ENCODE peak calls at places on chromosomes 4 and X, in ten cellular contexts. R is GM12878, C is stomach, H is tibial nerve, Z is heart left ventricle, P is uterus, G is right lobe of liver, X is upper lobe of left lung, Q is IMR-90, L is adrenal gland. U is an unnamed sample.
A peak's percentile ranks its signal among the peaks of the same experiment; 100 is the strongest.

GRCh38 chr4:58560736-58561135 is 1450.6 kb upstream of the IGFBP7 start:
- DNase-seq in P (no peak), G (no peak), C (no peak), R (no peak), X (no peak), Z (no peak), H (no peak), L (no peak), Q (no peak), U (no peak)

GRCh38 chrX:63508668-63509067 is 157.5 kb upstream of the SPIN4 start:
- DNase-seq in L (no peak), H (no peak), P (no peak), Q (no peak), R (no peak), C (no peak), Z (no peak), X (no peak), G (no peak), U (no peak)

GRCh38 chrX:44071847-44072545 is 98.8 kb upstream of the NDP start:
- DNase-seq in Q (peak; percentile 55), H (no peak), L (no peak), X (no peak), Z (no peak), G (no peak), P (no peak), C (no peak), R (no peak), U (no peak)

GRCh38 chr4:187283306-187283705 is 559.6 kb upstream of the FAT1 start:
- DNase-seq in L (no peak), H (no peak), X (no peak), C (no peak), G (no peak), R (no peak), Z (no peak), Q (peak; percentile 46), P (no peak), U (no peak)

GRCh38 chr4:159047478-159048165 is 55.3 kb upstream of the RAPGEF2 start:
- DNase-seq in P (no peak), X (no peak), H (no peak), R (no peak), C (no peak), L (peak; percentile 30), G (no peak), Q (peak; percentile 65), Z (no peak), U (no peak)

GRCh38 chr4:107721436-107722090 is 1.5 kb upstream of the PAPSS1 start:
- DNase-seq in R (no peak), C (no peak), H (no peak), Q (no peak), Z (no peak), G (no peak), L (no peak), X (peak; percentile 42), P (no peak), U (no peak)

GRCh38 chr4:110998308-110998707 is 375.4 kb upstream of the PITX2 start:
- DNase-seq in L (no peak), Q (no peak), H (no peak), G (no peak), X (no peak), C (no peak), Z (no peak), R (no peak), P (no peak), U (no peak)

GRCh38 chr4:158016511-158016910 is 156.3 kb downstream of the GASK1B start:
- DNase-seq in X (no peak), L (no peak), Q (peak; percentile 56), Z (no peak), R (no peak), G (no peak), P (no peak), C (no peak), H (no peak), U (no peak)

GRCh38 chrX:39854772-39855747 is 242.7 kb downstream of the BCOR start:
- DNase-seq in G (no peak), C (no peak), H (no peak), L (no peak), X (peak; percentile 35), Q (no peak), R (peak; percentile 82), P (no peak), Z (no peak), U (no peak)

GRCh38 chr4:6235901-6236625 is 33.6 kb upstream of the WFS1 start:
- DNase-seq in G (no peak), Z (no peak), R (no peak), L (no peak), H (no peak), X (peak; percentile 3), C (peak; percentile 15), Q (no peak), P (no peak), U (no peak)

GRCh38 chrX:39772057-39772832 is 325.5 kb downstream of the BCOR start:
- DNase-seq in X (peak; percentile 36), Z (no peak), Q (peak; percentile 55), G (peak; percentile 35), H (no peak), R (no peak), C (peak; percentile 30), P (no peak), L (peak; percentile 47), U (no peak)

GRCh38 chrX:131543774-131544173 is at the start of gene OR13H1:
- DNase-seq in C (no peak), Q (no peak), P (no peak), G (no peak), L (no peak), R (no peak), H (no peak), X (no peak), Z (no peak), U (no peak)

GRCh38 chrX:131544218-131544617 is 344 bp downstream of the OR13H1 start:
- DNase-seq in Z (no peak), X (no peak), L (no peak), R (no peak), Q (no peak), C (no peak), H (no peak), P (no peak), G (no peak), U (no peak)

DNA sequence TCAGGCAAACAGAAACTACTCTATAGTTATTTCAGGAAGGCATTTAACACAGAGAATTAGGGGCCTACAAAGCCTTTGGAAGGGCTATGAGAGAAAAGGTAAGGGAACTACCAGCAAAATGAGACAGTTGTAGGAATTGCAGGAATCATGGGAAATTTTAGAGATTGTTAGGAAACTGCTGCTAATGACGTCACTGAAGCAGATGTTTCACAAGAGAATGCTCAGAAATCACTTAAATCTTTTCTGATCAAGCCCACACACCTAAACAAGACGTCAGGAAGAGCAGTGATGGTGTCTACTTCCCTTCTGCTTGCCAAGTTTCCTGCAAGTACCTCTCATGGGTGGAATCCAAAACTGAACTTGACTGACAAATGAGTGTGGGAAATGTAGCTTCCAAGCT is 5.1 kb downstream of the OR13H1 start:
- DNase-seq in R (no peak), X (no peak), G (no peak), Z (no peak), H (no peak), P (no peak), Q (no peak), L (no peak), C (no peak), U (no peak)
- TF ChIP-seq CTCF in R (no peak), X (no peak), G (no peak), Z (no peak), H (no peak), P (no peak), Q (no peak), L (no peak), C (no peak), U (no peak)

DNA sequence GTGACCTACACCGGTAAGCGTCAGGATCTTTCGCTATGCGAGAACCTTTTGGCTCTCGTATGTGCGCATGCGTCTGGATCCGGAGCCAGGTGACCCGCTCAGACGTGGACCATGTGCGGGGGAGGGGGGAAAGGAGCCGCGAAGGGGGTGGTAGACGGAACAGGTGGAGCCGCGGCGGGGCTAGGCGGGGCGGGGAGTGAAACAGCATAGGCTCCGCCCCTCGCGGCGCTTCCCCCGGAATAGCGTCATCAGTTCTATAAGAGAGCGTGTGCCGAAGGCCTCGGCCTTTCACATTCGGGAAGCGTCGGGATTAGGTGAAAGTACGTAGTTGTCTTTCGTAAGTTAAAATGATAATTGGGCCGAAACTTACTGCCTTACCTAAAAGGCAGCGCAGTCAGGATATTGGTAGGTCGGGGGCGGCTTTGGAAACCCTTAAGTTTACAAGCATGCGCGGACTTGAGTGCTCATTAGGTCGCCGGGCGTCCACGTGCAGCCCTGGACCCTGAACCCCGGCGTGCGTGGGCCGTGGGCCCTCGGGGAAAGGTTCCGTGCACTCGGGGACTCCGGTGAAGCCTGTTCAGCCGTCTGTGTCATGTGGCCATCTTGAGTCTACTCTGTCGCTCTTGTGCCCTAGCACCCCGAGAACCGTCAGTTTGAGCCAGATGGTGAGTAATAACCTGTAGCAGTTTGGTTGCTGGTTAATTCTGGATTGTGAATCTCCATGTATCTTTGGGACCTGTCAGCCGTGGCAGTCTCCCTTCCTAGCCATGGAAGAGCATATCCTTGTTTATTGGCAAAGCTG is 74.1 kb downstream of the PRSS12 start:
- DNase-seq in L (peak; percentile 98), G (peak; percentile 99), X (peak; percentile 98), Q (peak; percentile 88), R (peak; percentile 89), Z (peak; percentile 96), P (peak; percentile 90), H (peak; percentile 89), C (peak; percentile 99), U (peak; percentile 99)
- TF ChIP-seq POLR2A in L (peak; percentile 85), G (peak; percentile 91), X (peak; percentile 86), Q (peak; percentile 98), R (peak; percentile 94), Z (peak; percentile 88), P (peak; percentile 52), H (peak; percentile 90), C (peak; percentile 55), U (peak; percentile 60)

GRCh38 chr4:139410312-139410711 is 43.6 kb upstream of the RAB33B start:
- DNase-seq in P (no peak), R (no peak), C (no peak), Q (no peak), X (no peak), H (no peak), G (no peak), Z (no peak), L (no peak), U (no peak)
- TF ChIP-seq CTCF in P (no peak), R (no peak), C (no peak), Q (no peak), X (no peak), H (no peak), G (no peak), Z (no peak), L (no peak), U (no peak)

DNA sequence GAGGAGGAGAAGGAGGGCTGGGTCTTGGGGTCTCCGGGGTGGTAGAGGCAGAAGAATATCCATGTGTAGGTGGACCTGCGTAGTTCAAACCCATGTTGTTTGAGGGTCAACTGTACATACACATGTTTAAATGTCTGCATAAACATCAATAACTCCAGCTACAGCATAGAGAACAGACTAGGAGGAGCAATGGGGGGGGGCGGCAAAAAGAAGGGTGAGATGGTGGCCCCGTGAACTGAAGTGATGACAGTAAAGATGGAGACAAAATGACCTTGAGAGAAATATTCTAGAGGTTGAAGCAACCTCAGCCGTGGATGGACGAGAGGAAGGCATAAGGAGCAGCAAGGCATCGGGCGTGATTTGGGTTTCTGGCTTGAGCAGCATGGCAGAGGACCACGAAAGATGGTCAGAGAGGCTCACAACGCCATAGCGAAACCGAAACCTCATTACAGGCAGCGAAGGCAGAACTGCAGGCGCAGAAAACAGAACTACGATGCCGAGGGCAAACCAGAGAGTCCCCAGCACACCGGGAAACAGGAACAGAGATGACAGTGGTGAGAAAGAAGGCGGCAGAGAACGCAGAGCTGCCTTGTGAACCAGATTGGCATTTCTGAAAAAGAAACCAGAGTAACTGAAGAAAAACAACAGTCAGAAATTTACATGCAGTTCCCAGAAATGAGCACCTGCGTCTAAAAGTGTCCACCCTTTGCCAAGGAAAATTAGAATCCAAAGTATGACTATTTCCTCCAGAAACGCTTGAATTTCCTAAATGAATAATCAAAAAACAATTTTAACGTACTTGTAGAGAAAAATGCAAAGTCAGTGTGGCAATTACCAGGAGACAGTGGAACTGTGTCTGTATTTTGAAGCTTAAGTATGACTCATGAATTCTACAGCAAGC is 50.2 kb upstream of the ENPP6 start:
- DNase-seq in H (no peak), L (peak; percentile 58), R (peak; percentile 99), Q (peak; percentile 97), P (no peak), Z (no peak), C (peak; percentile 60), X (peak; percentile 79), G (peak; percentile 54), U (peak; percentile 41)
- TF ChIP-seq POLR2A in H (no peak), L (peak; percentile 38), R (peak; percentile 73), Q (no peak), P (no peak), Z (no peak), C (no peak), X (no peak), G (peak; percentile 20), U (no peak)

U was measured in lower leg skin.